ENCODE peak calls at places on chromosome 18, in six cellular contexts. Z is choroid plexus epithelial cell, A is PC-9, D is fibroblast of the aortic adventitia, P is H7, V is fibroblast of lung. K is an unnamed sample.

GRCh38 chr18:47321815-47322214 is 70.4 kb upstream of the SKOR2 start:
- DNase-seq in V (no peak), Z (no peak), D (no peak), P (no peak), A (no peak), K (no peak)

GRCh38 chr18:46502444-46502843 is 154.6 kb downstream of the LOXHD1 start:
- DNase-seq in A (no peak), Z (peak), P (peak), V (no peak), D (peak), K (peak)

GRCh38 chr18:58180738-58181353 is 136.8 kb downstream of the NEDD4L start:
- DNase-seq in P (peak), D (peak), A (peak), V (peak), Z (peak), K (peak)

GRCh38 chr18:70160075-70160678 is 45.3 kb downstream of the RTTN start:
- DNase-seq in P (no peak), Z (no peak), D (no peak), V (no peak), A (no peak), K (no peak)

GRCh38 chr18:28193177-28193778 is 16.3 kb upstream of the CDH2 start:
- DNase-seq in A (no peak), D (no peak), Z (no peak), V (no peak), P (no peak), K (no peak)

GRCh38 chr18:78804206-78805030 is 175.2 kb upstream of the SALL3 start:
- DNase-seq in Z (no peak), P (no peak), V (no peak), A (no peak), D (no peak), K (no peak)

GRCh38 chr18:47595816-47596501 is 334.5 kb downstream of the SMAD2 start:
- DNase-seq in A (no peak), P (peak), D (no peak), Z (no peak), V (no peak), K (no peak)

GRCh38 chr18:2889761-2890192 is 43.0 kb downstream of the EMILIN2 start:
- DNase-seq in V (no peak), A (no peak), P (no peak), D (peak), Z (no peak), K (peak)

GRCh38 chr18:12041561-12041960 is 52.1 kb upstream of the ANKRD62 start:
- DNase-seq in P (no peak), A (no peak), V (peak), Z (peak), D (peak), K (peak)

GRCh38 chr18:74278058-74278457 is 13.7 kb downstream of the CYB5A start:
- DNase-seq in V (no peak), A (no peak), Z (no peak), P (no peak), D (no peak), K (no peak)

GRCh38 chr18:13808294-13809024 is 15.5 kb upstream of the MC5R start:
- DNase-seq in P (no peak), A (no peak), D (no peak), V (no peak), Z (no peak), K (no peak)

GRCh38 chr18:10143601-10144000 is 229.8 kb downstream of the VAPA start:
- DNase-seq in Z (no peak), A (no peak), D (no peak), P (no peak), V (no peak), K (no peak)

GRCh38 chr18:56235061-56235772 is 403.2 kb downstream of the TXNL1 start:
- DNase-seq in V (no peak), A (no peak), Z (no peak), D (no peak), P (no peak), K (no peak)

GRCh38 chr18:44041553-44042418 is 638.9 kb upstream of the SETBP1 start:
- DNase-seq in P (no peak), V (no peak), D (no peak), A (no peak), Z (no peak), K (no peak)

GRCh38 chr18:54127759-54128378 is 96.6 kb downstream of the MBD2 start:
- DNase-seq in A (no peak), P (peak), Z (peak), V (peak), D (peak), K (peak)

GRCh38 chr18:3603460-3604259 is 153.7 kb downstream of the TGIF1 start:
- DNase-seq in V (peak), A (peak), D (peak), P (peak), Z (peak), K (peak)

GRCh38 chr18:9082763-9083510 is 19.6 kb upstream of the NDUFV2 start:
- DNase-seq in P (no peak), Z (no peak), D (no peak), A (no peak), V (no peak), K (no peak)

GRCh38 chr18:70781860-70782453 is 493.1 kb downstream of the SOCS6 start:
- DNase-seq in Z (peak), P (peak), A (peak), D (peak), V (peak), K (peak)

GRCh38 chr18:36330435-36331049 is 33.0 kb downstream of the FHOD3 start:
- DNase-seq in P (no peak), A (no peak), Z (no peak), D (no peak), V (no peak), K (no peak)

GRCh38 chr18:77495079-77495478 is 245.4 kb downstream of the GALR1 start:
- DNase-seq in P (no peak), Z (no peak), D (no peak), A (no peak), V (no peak), K (no peak)

GRCh38 chr18:35203001-35203553 is 37.8 kb upstream of the ZNF397 start:
- DNase-seq in P (no peak), V (no peak), Z (no peak), A (no peak), D (peak), K (peak)

GRCh38 chr18:47247036-47247832 is 4.2 kb downstream of the SKOR2 start:
- DNase-seq in P (peak), D (no peak), A (no peak), V (no peak), Z (no peak), K (no peak)

GRCh38 chr18:76429262-76430126 is 65.5 kb downstream of the ZNF516 start:
- DNase-seq in P (no peak), Z (no peak), V (no peak), A (no peak), D (no peak), K (no peak)

GRCh38 chr18:3584897-3585460 is 135.0 kb downstream of the TGIF1 start:
- DNase-seq in V (no peak), D (no peak), P (peak), Z (no peak), A (peak), K (no peak)

GRCh38 chr18:54805571-54806334 is 22.5 kb upstream of the RAB27B start:
- DNase-seq in D (peak), P (no peak), Z (peak), V (peak), A (no peak), K (peak)

GRCh38 chr18:1846640-1847039 is 724.7 kb downstream of the METTL4 start:
- DNase-seq in D (no peak), A (no peak), Z (peak), P (no peak), V (no peak), K (peak)

GRCh38 chr18:38923136-38923535 is 1357.5 kb upstream of the CELF4 start:
- DNase-seq in V (no peak), Z (no peak), D (no peak), A (no peak), P (no peak), K (no peak)

GRCh38 chr18:74945774-74946545 is 263.0 kb downstream of the PTGR3 start:
- DNase-seq in Z (peak), V (no peak), P (no peak), A (no peak), D (no peak), K (no peak)

GRCh38 chr18:9296233-9297006 is 38.2 kb upstream of the TWSG1 start:
- DNase-seq in D (no peak), V (peak), P (no peak), Z (peak), A (no peak), K (no peak)

GRCh38 chr18:10661333-10661732 is 135.5 kb downstream of the NAPG start:
- DNase-seq in Z (peak), V (peak), A (no peak), P (no peak), D (peak), K (peak)

GRCh38 chr18:23503967-23504352 is 649 bp downstream of the RMC1 start:
- DNase-seq in Z (no peak), P (no peak), D (no peak), V (no peak), A (no peak), K (no peak)

GRCh38 chr18:54269924-54270844 is 867 bp downstream of the POLI start:
- DNase-seq in A (peak), Z (peak), P (peak), D (peak), V (peak), K (peak)

GRCh38 chr18:70454705-70455322 is 166.0 kb downstream of the SOCS6 start:
- DNase-seq in A (peak), Z (peak), P (peak), D (peak), V (peak), K (peak)

GRCh38 chr18:42052137-42052708 is 97.2 kb downstream of the PIK3C3 start:
- DNase-seq in P (peak), A (no peak), Z (peak), V (peak), D (peak), K (peak)

GRCh38 chr18:43129946-43130523 is 14.6 kb upstream of the RIT2 start:
- DNase-seq in A (no peak), P (no peak), D (peak), V (peak), Z (peak), K (peak)

GRCh38 chr18:22169889-22170420 is 566 bp downstream of the GATA6 start:
- DNase-seq in P (peak), D (peak), V (peak), Z (no peak), A (no peak), K (peak)
- H3K4me3 ChIP-seq in P (peak), D (peak), V (peak), Z (peak), A (peak), K (peak)

DNA sequence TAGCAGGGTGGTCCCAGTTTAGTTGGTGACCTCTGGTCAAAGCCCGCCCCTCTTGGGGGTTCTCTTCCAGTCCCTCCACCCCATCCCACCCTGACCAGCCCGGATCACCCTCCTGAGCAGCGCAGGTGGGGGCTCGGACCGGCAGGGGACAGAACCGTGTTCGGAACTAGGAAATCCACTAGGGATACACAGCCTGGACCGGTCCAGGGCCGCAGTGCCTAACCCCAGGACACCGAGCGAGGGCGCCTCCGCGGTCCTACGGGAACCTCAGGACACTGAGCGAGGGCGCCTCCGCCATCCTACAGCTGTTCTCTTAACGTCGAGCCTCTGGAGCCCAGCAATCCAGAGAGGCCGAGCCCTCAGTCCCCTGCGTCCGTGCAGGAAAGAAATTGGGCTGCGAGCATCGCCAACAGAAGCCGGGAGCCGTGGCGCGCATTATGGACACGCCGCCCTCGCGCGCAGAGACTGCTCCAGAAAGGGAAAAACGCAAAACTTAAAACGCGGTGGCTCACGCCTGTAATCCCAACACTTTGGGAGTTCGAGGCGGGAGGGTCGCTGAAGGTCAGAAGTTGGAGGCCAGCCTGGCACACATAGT is 8.5 kb downstream of the RAX start:
- DNase-seq in D (no peak), Z (no peak), V (no peak), A (no peak), P (peak), K (no peak)
- H3K4me3 ChIP-seq in D (no peak), Z (no peak), V (no peak), A (no peak), P (peak), K (no peak)

GRCh38 chr18:6055711-6056110 is 160.4 kb upstream of the TMEM200C start:
- DNase-seq in P (no peak), V (peak), Z (peak), D (peak), A (no peak), K (peak)
- H3K4me3 ChIP-seq in P (no peak), V (peak), Z (peak), D (no peak), A (no peak), K (no peak)

GRCh38 chr18:61995547-61996062 is 102.8 kb upstream of the RNF152 start:
- DNase-seq in Z (no peak), V (no peak), A (no peak), D (no peak), P (no peak), K (no peak)
- H3K4me3 ChIP-seq in Z (no peak), V (no peak), A (no peak), D (no peak), P (no peak), K (no peak)

GRCh38 chr18:50193796-50194622 is 938 bp downstream of the MYO5B start:
- DNase-seq in D (no peak), A (peak), Z (no peak), P (peak), V (no peak), K (no peak)

GRCh38 chr18:50190926-50191325 is 4.0 kb downstream of the MYO5B start:
- DNase-seq in D (no peak), Z (no peak), P (no peak), V (no peak), A (no peak), K (no peak)

GRCh38 chr18:50195689-50196088 is 742 bp upstream of the MYO5B start:
- DNase-seq in P (peak), D (no peak), Z (no peak), V (no peak), A (no peak), K (no peak)

GRCh38 chr18:50194623-50195532 is at the start of gene MYO5B:
- DNase-seq in P (peak), V (no peak), D (no peak), A (peak), Z (no peak), K (no peak)

GRCh38 chr18:50192903-50193795 is 1.8 kb downstream of the MYO5B start:
- DNase-seq in D (no peak), V (no peak), A (peak), P (peak), Z (no peak), K (no peak)
- H3K4me3 ChIP-seq in D (no peak), V (no peak), A (peak), P (peak), Z (no peak), K (no peak)

DNA sequence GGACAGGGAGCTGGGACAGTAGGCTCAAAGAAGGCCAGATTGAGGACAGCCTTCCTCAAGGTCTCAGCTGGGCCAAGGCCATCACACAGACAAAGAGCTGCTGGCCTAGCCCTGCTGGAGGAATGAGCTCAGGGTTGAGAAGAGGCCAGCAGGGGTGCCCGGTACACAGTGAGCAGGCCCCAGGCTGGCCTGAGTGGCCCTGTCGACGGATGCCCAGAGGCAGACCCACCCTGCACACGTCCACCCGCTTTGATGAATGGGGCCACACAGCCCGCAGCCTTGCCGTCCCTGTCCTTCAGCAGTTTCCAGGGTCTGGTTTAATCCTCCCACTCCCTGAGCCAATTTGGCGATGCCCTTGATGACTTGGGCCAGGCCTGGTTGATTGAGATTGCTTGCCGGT is 141.5 kb downstream of the CTIF start:
- DNase-seq in P (no peak), A (no peak), D (peak), Z (no peak), V (no peak), K (no peak)
- H3K4me3 ChIP-seq in P (no peak), A (no peak), D (no peak), Z (no peak), V (no peak), K (no peak)